ENCODE peak calls at places on chromosomes 12 and 14, in five cellular contexts. O is breast epithelium, D is OCI-LY7, N is IMR-90, G is left cardiac atrium. I is an unnamed sample.

GRCh38 chr12:28378749-28379148 is 188.5 kb downstream of the CCDC91 start:
- DNase-seq in O (no peak), D (no peak), N (peak; percentile 57), G (no peak), I (no peak)

GRCh38 chr14:91872517-91873470 is 5.5 kb upstream of the TC2N start:
- DNase-seq in O (peak; percentile 90), D (peak; percentile 53), N (peak; percentile 83), G (peak; percentile 83), I (peak; percentile 91)

GRCh38 chr12:23949212-23950010 is at the start of gene SOX5:
- DNase-seq in O (no peak), D (no peak), N (peak; percentile 68), G (peak; percentile 56), I (no peak)

GRCh38 chr12:65278576-65279386 is at the start of gene MSRB3:
- DNase-seq in O (peak; percentile 61), D (no peak), N (peak; percentile 70), G (peak; percentile 84), I (peak; percentile 83)

GRCh38 chr12:16669756-16670155 is 63.8 kb upstream of the LMO3 start:
- DNase-seq in O (no peak), D (no peak), N (no peak), G (no peak), I (no peak)

GRCh38 chr14:76924363-76925151 is 98.3 kb downstream of the LRRC74A start:
- DNase-seq in O (no peak), D (no peak), N (no peak), G (no peak), I (no peak)

GRCh38 chr14:75993567-75994041 is 8.0 kb downstream of the IFT43 start:
- DNase-seq in O (no peak), D (peak; percentile 45), N (no peak), G (no peak), I (no peak)

GRCh38 chr12:44155349-44155748 is 319.5 kb downstream of the TMEM117 start:
- DNase-seq in O (no peak), D (no peak), N (no peak), G (no peak), I (no peak)

GRCh38 chr12:52618866-52619265 is 507 bp upstream of the KRT73 start:
- DNase-seq in O (no peak), D (no peak), N (no peak), G (no peak), I (no peak)

GRCh38 chr12:82682326-82682725 is 4.4 kb upstream of the TMTC2 start:
- DNase-seq in O (no peak), D (no peak), N (no peak), G (no peak), I (no peak)

GRCh38 chr12:120971299-120972180 is 6.8 kb upstream of the HNF1A start:
- DNase-seq in O (no peak), D (peak; percentile 83), N (peak; percentile 63), G (no peak), I (no peak)

GRCh38 chr12:50806176-50806575 is 36.5 kb upstream of the TMPRSS12 start:
- DNase-seq in O (no peak), D (no peak), N (peak; percentile 29), G (no peak), I (no peak)

GRCh38 chr12:107319536-107320030 is 226.2 kb upstream of the CRY1 start:
- DNase-seq in O (no peak), D (no peak), N (no peak), G (no peak), I (no peak)

I was measured in suprapubic skin.